ENCODE peak calls at places on chromosome 9, in eight cellular contexts. A is GM06990, T is activated T-cell treated with anti-CD3 and anti-CD28 coated beads for 1 hour, C is mesendoderm, D is body of pancreas, N is LNCaP clone FGC, P is AG08396, Q is lower lobe of right lung. W is an unnamed sample.

GRCh38 chr9:120016231-120016630 is 563.7 kb downstream of the CDK5RAP2 start:
- DNase-seq in A (no peak), T (no peak), C (peak; percentile 61), D (no peak), N (no peak), P (no peak), Q (no peak), W (no peak)

GRCh38 chr9:85610074-85610855 is 131.5 kb downstream of the AGTPBP1 start:
- DNase-seq in A (peak; percentile 48), T (no peak), C (peak; percentile 78), D (no peak), N (peak; percentile 54), P (peak; percentile 65), Q (no peak), W (no peak)

GRCh38 chr9:136673088-136673969 is 10.6 kb downstream of the EGFL7 start:
- DNase-seq in A (no peak), T (no peak), C (no peak), D (no peak), N (no peak), P (no peak), Q (no peak), W (no peak)

GRCh38 chr9:113395000-113395861 is 5.9 kb downstream of the ALAD start:
- DNase-seq in A (no peak), T (no peak), C (no peak), D (peak; percentile 9), N (no peak), P (no peak), Q (no peak), W (no peak)

GRCh38 chr9:137198748-137199276 is 1.7 kb downstream of the TPRN start:
- DNase-seq in A (no peak), T (no peak), C (no peak), D (peak; percentile 70), N (no peak), P (no peak), Q (no peak), W (no peak)

GRCh38 chr9:117763314-117763713 is 59.1 kb downstream of the TLR4 start:
- DNase-seq in A (no peak), T (no peak), C (peak; percentile 79), D (no peak), N (no peak), P (no peak), Q (no peak), W (no peak)

GRCh38 chr9:70602364-70603019 is 188.0 kb upstream of the KLF9 start:
- DNase-seq in A (no peak), T (peak; percentile 14), C (peak; percentile 84), D (peak; percentile 61), N (peak; percentile 61), P (peak; percentile 55), Q (no peak), W (no peak)

GRCh38 chr9:137305060-137305787 is 3.2 kb upstream of the NRARP start:
- DNase-seq in A (peak; percentile 76), T (peak; percentile 42), C (peak; percentile 66), D (peak; percentile 90), N (no peak), P (peak; percentile 79), Q (peak; percentile 75), W (peak; percentile 84)

GRCh38 chr9:81083821-81084512 is 605.4 kb downstream of the TLE1 start:
- DNase-seq in A (no peak), T (no peak), C (no peak), D (no peak), N (no peak), P (peak; percentile 29), Q (no peak), W (no peak)

GRCh38 chr9:124008307-124008854 is 3.2 kb upstream of the LHX2 start:
- DNase-seq in A (no peak), T (no peak), C (peak; percentile 78), D (no peak), N (no peak), P (no peak), Q (no peak), W (no peak)

GRCh38 chr9:68750179-68750685 is 45.2 kb downstream of the PIP5K1B start:
- DNase-seq in A (no peak), T (no peak), C (peak; percentile 36), D (no peak), N (no peak), P (no peak), Q (no peak), W (no peak)

GRCh38 chr9:33162721-33163311 is 4.3 kb downstream of the B4GALT1 start:
- DNase-seq in A (no peak), T (no peak), C (no peak), D (peak; percentile 53), N (peak; percentile 97), P (no peak), Q (peak; percentile 60), W (no peak)

GRCh38 chr9:20872340-20872977 is 159.0 kb downstream of the HACD4 start:
- DNase-seq in A (no peak), T (no peak), C (peak; percentile 47), D (no peak), N (no peak), P (peak; percentile 18), Q (no peak), W (no peak)

GRCh38 chr9:20144255-20144654 is 355.4 kb upstream of the SLC24A2 start:
- DNase-seq in A (no peak), T (no peak), C (no peak), D (no peak), N (no peak), P (no peak), Q (no peak), W (no peak)

GRCh38 chr9:14829204-14829603 is 81.0 kb downstream of the FREM1 start:
- DNase-seq in A (no peak), T (no peak), C (no peak), D (no peak), N (no peak), P (no peak), Q (no peak), W (no peak)

GRCh38 chr9:134633362-134634142 is 8.1 kb upstream of the COL5A1 start:
- DNase-seq in A (no peak), T (no peak), C (no peak), D (no peak), N (no peak), P (no peak), Q (peak; percentile 35), W (peak; percentile 49)

GRCh38 chr9:24936117-24936516 is 390.4 kb upstream of the IZUMO3 start:
- DNase-seq in A (no peak), T (no peak), C (no peak), D (no peak), N (no peak), P (no peak), Q (no peak), W (no peak)

GRCh38 chr9:38287420-38287985 is 105.0 kb upstream of the ALDH1B1 start:
- DNase-seq in A (no peak), T (no peak), C (no peak), D (no peak), N (no peak), P (no peak), Q (no peak), W (no peak)

GRCh38 chr9:129703667-129704355 is 38.4 kb downstream of the PRRX2 start:
- DNase-seq in A (no peak), T (no peak), C (no peak), D (no peak), N (no peak), P (peak; percentile 81), Q (no peak), W (no peak)

GRCh38 chr9:104856413-104856941 is 71.5 kb downstream of the ABCA1 start:
- DNase-seq in A (no peak), T (no peak), C (no peak), D (no peak), N (no peak), P (no peak), Q (no peak), W (no peak)

GRCh38 chr9:92247296-92247695 is 46.2 kb downstream of the IARS1 start:
- DNase-seq in A (no peak), T (no peak), C (no peak), D (no peak), N (no peak), P (no peak), Q (no peak), W (no peak)

GRCh38 chr9:34510506-34511159 is 12.2 kb downstream of the ENHO start:
- DNase-seq in A (no peak), T (no peak), C (peak; percentile 43), D (no peak), N (no peak), P (no peak), Q (no peak), W (no peak)

GRCh38 chr9:78821126-78821822 is 524.3 kb downstream of the PSAT1 start:
- DNase-seq in A (no peak), T (no peak), C (peak; percentile 62), D (peak; percentile 21), N (peak; percentile 22), P (peak; percentile 39), Q (no peak), W (no peak)

GRCh38 chr9:107983762-107984161 is 494.2 kb upstream of the KLF4 start:
- DNase-seq in A (no peak), T (no peak), C (no peak), D (no peak), N (no peak), P (no peak), Q (no peak), W (no peak)

GRCh38 chr9:71249729-71250317 is 128.4 kb upstream of the TRPM3 start:
- DNase-seq in A (no peak), T (no peak), C (peak; percentile 72), D (no peak), N (peak; percentile 66), P (peak; percentile 54), Q (no peak), W (no peak)

GRCh38 chr9:120257483-120257882 is 322.5 kb downstream of the CDK5RAP2 start:
- DNase-seq in A (no peak), T (no peak), C (no peak), D (no peak), N (no peak), P (no peak), Q (no peak), W (no peak)

GRCh38 chr9:36991516-36992134 is 42.4 kb downstream of the PAX5 start:
- DNase-seq in A (peak; percentile 60), T (no peak), C (peak; percentile 75), D (no peak), N (peak; percentile 1), P (peak; percentile 63), Q (no peak), W (peak; percentile 18)

GRCh38 chr9:3903906-3904305 is 378.1 kb upstream of the RFX3 start:
- DNase-seq in A (no peak), T (no peak), C (peak; percentile 26), D (no peak), N (no peak), P (no peak), Q (no peak), W (no peak)

GRCh38 chr9:98259791-98260190 is 4.3 kb upstream of the TBC1D2 start:
- DNase-seq in A (no peak), T (no peak), C (no peak), D (no peak), N (no peak), P (no peak), Q (no peak), W (no peak)

GRCh38 chr9:75692309-75692708 is 198.2 kb upstream of the PCSK5 start:
- DNase-seq in A (no peak), T (no peak), C (no peak), D (no peak), N (no peak), P (no peak), Q (no peak), W (no peak)

GRCh38 chr9:92954078-92954861 is 6.9 kb downstream of the FGD3 start:
- DNase-seq in A (peak; percentile 41), T (peak; percentile 67), C (no peak), D (no peak), N (no peak), P (no peak), Q (no peak), W (peak; percentile 48)

GRCh38 chr9:92044945-92045344 is 70.3 kb downstream of the SPTLC1 start:
- DNase-seq in A (no peak), T (no peak), C (no peak), D (no peak), N (no peak), P (no peak), Q (no peak), W (no peak)

GRCh38 chr9:36120705-36121104 is 15.8 kb upstream of the GLIPR2 start:
- DNase-seq in A (no peak), T (no peak), C (no peak), D (no peak), N (no peak), P (no peak), Q (no peak), W (no peak)

GRCh38 chr9:76615149-76615548 is 149.1 kb upstream of the PCA3 start:
- DNase-seq in A (no peak), T (no peak), C (no peak), D (peak; percentile 37), N (no peak), P (no peak), Q (no peak), W (no peak)

W was measured in upper lobe of right lung.